ENCODE peak calls at places on chromosome 9, in four cellular contexts. A is neuronal stem cell, X is IMR-90, I is mesenchymal stem cell. P is an unnamed sample.
A peak's percentile ranks its signal among the peaks of the same experiment; 100 is the strongest.

GRCh38 chr9:90698874-90699440 is 56.3 kb upstream of the DIRAS2 start:
- DNase-seq in A (no peak), I (no peak), X (no peak), P (no peak)

GRCh38 chr9:278651-279050 is 64.0 kb downstream of the DOCK8 start:
- DNase-seq in I (no peak), X (no peak), A (no peak), P (no peak)

GRCh38 chr9:83271665-83272071 is 208.7 kb upstream of the RASEF start:
- DNase-seq in A (no peak), I (no peak), X (no peak), P (no peak)

GRCh38 chr9:108688051-108688450 is 167.7 kb downstream of the ACTL7B start:
- DNase-seq in X (no peak), I (no peak), A (no peak), P (no peak)

GRCh38 chr9:130290353-130291181 is 25.0 kb downstream of the HMCN2 start:
- DNase-seq in X (no peak), A (no peak), I (no peak), P (no peak)

GRCh38 chr9:94919376-94920098 is 193.0 kb downstream of the AOPEP start:
- DNase-seq in I (peak; percentile 81), A (no peak), X (peak; percentile 69), P (no peak)

GRCh38 chr9:19522558-19522957 is 113.7 kb downstream of the ACER2 start:
- DNase-seq in I (no peak), A (no peak), X (no peak), P (no peak)

GRCh38 chr9:111992523-111992922 is 95.9 kb downstream of the UGCG start:
- DNase-seq in I (peak; percentile 48), X (peak; percentile 82), A (no peak), P (no peak)

GRCh38 chr9:131731237-131731995 is 8.5 kb downstream of the RAPGEF1 start:
- DNase-seq in I (peak; percentile 63), A (no peak), X (peak; percentile 58), P (no peak)

GRCh38 chr9:99115947-99116543 is 11.1 kb downstream of the TGFBR1 start:
- DNase-seq in I (no peak), A (no peak), X (no peak), P (no peak)

GRCh38 chr9:129626079-129626943 is at the start of gene NTMT1:
- DNase-seq in A (peak; percentile 81), I (peak; percentile 87), X (peak; percentile 81), P (peak; percentile 80)

GRCh38 chr9:36443581-36443980 is 43.5 kb upstream of the RNF38 start:
- DNase-seq in I (no peak), X (peak; percentile 10), A (no peak), P (no peak)

GRCh38 chr9:132989014-132989310 is 10.5 kb downstream of the GFI1B start:
- DNase-seq in X (no peak), A (no peak), I (no peak), P (no peak)

GRCh38 chr9:4674783-4675182 is 4.6 kb upstream of the CDC37L1 start:
- DNase-seq in I (peak; percentile 70), A (no peak), X (peak; percentile 95), P (no peak)

GRCh38 chr9:1201262-1201661 is 151.1 kb downstream of the DMRT2 start:
- DNase-seq in I (no peak), X (no peak), A (no peak), P (no peak)

GRCh38 chr9:37266630-37267029 is 146.3 kb downstream of the ZCCHC7 start:
- DNase-seq in A (no peak), I (no peak), X (no peak), P (no peak)

GRCh38 chr9:114371986-114372917 is 15.5 kb downstream of the AKNA start:
- DNase-seq in A (no peak), X (no peak), I (peak; percentile 33), P (no peak)

GRCh38 chr9:129783516-129784361 is 19.2 kb upstream of the TOR1B start:
- DNase-seq in I (peak; percentile 77), A (peak; percentile 71), X (peak; percentile 75), P (peak; percentile 81)

GRCh38 chr9:27602107-27602836 is 29.0 kb upstream of the C9orf72 start:
- DNase-seq in X (no peak), I (no peak), A (no peak), P (no peak)

GRCh38 chr9:14723301-14723700 is 768 bp upstream of the CER1 start:
- DNase-seq in X (no peak), I (no peak), A (no peak), P (no peak)

GRCh38 chr9:126471084-126471611 is 142.6 kb upstream of the LMX1B start:
- DNase-seq in X (peak; percentile 52), A (no peak), I (peak; percentile 73), P (no peak)

GRCh38 chr9:74497750-74498615 is 848 bp downstream of the RORB start:
- DNase-seq in A (peak; percentile 46), X (no peak), I (peak; percentile 13), P (peak; percentile 62)

GRCh38 chr9:18982246-18982589 is 50.8 kb downstream of the SAXO1 start:
- DNase-seq in A (no peak), X (no peak), I (no peak), P (no peak)

GRCh38 chr9:136091582-136092352 is 3.3 kb downstream of the NACC2 start:
- DNase-seq in X (peak; percentile 20), A (no peak), I (no peak), P (no peak)

GRCh38 chr9:136947955-136948510 is 3.0 kb downstream of the C8G start:
- DNase-seq in A (no peak), X (peak; percentile 4), I (peak; percentile 23), P (peak; percentile 77)

GRCh38 chr9:95101326-95101725 is 216.2 kb downstream of the FANCC start:
- DNase-seq in X (no peak), I (no peak), A (no peak), P (no peak)

GRCh38 chr9:134025606-134026541 is 593 bp downstream of the BRD3OS start:
- DNase-seq in X (peak; percentile 41), A (peak; percentile 65), I (peak; percentile 68), P (peak; percentile 77)
- H3K14ac ChIP-seq in X (no peak overlapping the region), A (no peak overlapping the region), I (peak overlapping the region; percentile 78), P (no peak overlapping the region)

GRCh38 chr9:134639994-134640393 is 1.6 kb upstream of the COL5A1 start:
- DNase-seq in X (no peak), A (no peak), I (no peak), P (no peak)

GRCh38 chr9:134637696-134638502 is 3.7 kb upstream of the COL5A1 start:
- DNase-seq in X (no peak), I (no peak), A (no peak), P (no peak)

GRCh38 chr9:134640491-134641172 is 971 bp upstream of the COL5A1 start:
- DNase-seq in A (no peak), X (no peak), I (no peak), P (no peak)

GRCh38 chr9:134637241-134637640 is 4.4 kb upstream of the COL5A1 start:
- DNase-seq in A (no peak), I (peak; percentile 80), X (no peak), P (no peak)

DNA sequence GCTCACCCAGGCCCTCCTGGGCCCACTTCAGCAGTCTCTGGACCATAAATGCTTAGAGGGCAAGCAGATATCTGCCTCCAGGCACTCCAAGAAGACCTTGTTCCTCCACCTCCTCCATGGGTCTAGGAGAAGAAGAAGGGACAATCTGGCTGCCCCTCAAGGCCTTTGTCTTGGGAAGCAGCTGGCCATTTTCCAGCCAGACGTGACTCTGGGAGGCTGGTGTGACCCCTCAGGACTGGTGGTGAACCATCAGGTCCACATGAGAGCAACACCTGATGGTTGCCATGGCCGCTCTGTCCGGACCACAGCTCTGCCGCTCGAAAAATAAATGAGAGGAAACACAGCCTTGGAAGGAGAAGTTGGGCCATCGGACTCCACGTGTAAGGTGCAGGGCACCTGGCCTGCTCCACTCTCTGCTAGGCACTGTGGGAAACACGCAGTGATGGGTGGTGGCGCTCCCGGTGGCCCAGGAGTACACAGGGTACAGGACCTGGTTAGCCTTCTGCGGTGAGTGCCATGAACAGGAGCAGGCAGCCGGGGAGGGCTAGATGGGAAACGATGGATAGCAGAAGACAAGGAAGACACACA is 3.0 kb upstream of the COL5A1 start:
- DNase-seq in I (no peak), X (no peak), A (no peak), P (no peak)
- H3K14ac ChIP-seq in I (peak overlapping the region; percentile 75), X (no peak overlapping the region), A (peak overlapping the region; percentile 84), P (no peak overlapping the region)

GRCh38 chr9:97744710-97745708 is 47.9 kb upstream of the XPA start:
- DNase-seq in X (peak; percentile 30), A (no peak), I (no peak), P (peak; percentile 70)

GRCh38 chr9:97740848-97741821 is 44.0 kb upstream of the XPA start:
- DNase-seq in X (peak; percentile 62), I (peak; percentile 44), A (peak; percentile 75), P (peak; percentile 92)

GRCh38 chr9:97742545-97742944 is 45.4 kb upstream of the XPA start:
- DNase-seq in A (no peak), I (no peak), X (no peak), P (no peak)

GRCh38 chr9:97737429-97737828 is 40.3 kb upstream of the XPA start:
- DNase-seq in A (no peak), I (no peak), X (no peak), P (peak; percentile 74)

GRCh38 chr9:97741947-97742346 is 44.8 kb upstream of the XPA start:
- DNase-seq in X (no peak), A (no peak), I (no peak), P (no peak)
- H3K14ac ChIP-seq in X (no peak overlapping the region), A (no peak overlapping the region), I (no peak overlapping the region), P (no peak overlapping the region)

GRCh38 chr9:89311346-89312153 is 555 bp downstream of the CKS2 start:
- DNase-seq in A (no peak), I (peak; percentile 34), X (no peak), P (no peak)
- H3K14ac ChIP-seq in A (no peak overlapping the region), I (peak overlapping the region; percentile 79), X (peak overlapping the region; percentile 12), P (peak overlapping the region; percentile 83)

GRCh38 chr9:93865716-93866115 is 89.4 kb downstream of the BARX1 start:
- DNase-seq in I (no peak), X (no peak), A (no peak), P (no peak)
- H3K14ac ChIP-seq in I (no peak overlapping the region), X (no peak overlapping the region), A (no peak overlapping the region), P (no peak overlapping the region)

DNA sequence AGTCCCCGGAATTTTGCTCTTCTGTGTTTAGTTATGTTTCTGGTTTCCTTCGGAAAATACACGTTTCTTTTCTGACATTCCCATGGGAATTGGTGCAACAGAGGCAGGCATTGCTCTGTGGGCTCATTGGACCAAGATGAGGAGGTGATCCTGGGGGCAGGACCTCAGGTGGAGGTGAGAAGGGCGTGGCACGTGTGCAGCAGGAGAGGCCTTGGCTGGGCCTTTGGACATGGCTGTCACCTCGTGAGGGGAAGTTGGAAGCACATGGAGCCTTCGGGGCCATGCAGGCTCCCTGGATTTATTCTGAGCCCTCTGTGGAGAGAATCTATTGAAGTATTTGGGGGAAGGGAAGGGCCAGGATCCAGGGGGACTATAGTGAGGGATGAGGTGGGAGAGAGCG is 44.5 kb downstream of the WNK2 start:
- DNase-seq in A (no peak), I (no peak), X (no peak), P (no peak)
- H3K14ac ChIP-seq in A (no peak overlapping the region), I (no peak overlapping the region), X (no peak overlapping the region), P (no peak overlapping the region)

GRCh38 chr9:86354048-86354881 is at the start of gene TUT7:
- DNase-seq in X (peak; percentile 93), I (peak; percentile 97), A (peak; percentile 96), P (peak; percentile 97)
- H3K14ac ChIP-seq in X (peak within 1 kb of the TSS; percentile 79), I (peak within 1 kb of the TSS; percentile 94), A (no peak within 1 kb of the TSS), P (peak within 1 kb of the TSS; percentile 66)

GRCh38 chr9:2496160-2496559 is 125.4 kb upstream of the VLDLR start:
- DNase-seq in I (no peak), X (no peak), A (no peak), P (no peak)
- H3K14ac ChIP-seq in I (no peak overlapping the region), X (no peak overlapping the region), A (peak overlapping the region; percentile 65), P (no peak overlapping the region)

P was measured in H9.